ENCODE peak calls at places on chromosomes 13 and 19, in five cellular contexts. W is hepatocyte, N is mesenchymal stem cell, U is A549, M is H1. P is an unnamed sample.

GRCh38 chr13:80972857-80973478 is 632.0 kb upstream of the SPRY2 start:
- DNase-seq in W (no peak), N (no peak), U (no peak), M (no peak), P (no peak)

GRCh38 chr13:44786724-44787123 is 202.5 kb downstream of the NUFIP1 start:
- DNase-seq in W (no peak), N (no peak), U (no peak), M (no peak), P (no peak)

GRCh38 chr19:2540646-2541454 is 64.9 kb downstream of the GADD45B start:
- DNase-seq in W (peak; percentile 96), N (peak; percentile 98), U (peak; percentile 87), M (peak; percentile 96), P (peak; percentile 98)

GRCh38 chr13:113183450-113184129 is 24.9 kb downstream of the PCID2 start:
- DNase-seq in W (no peak), N (peak; percentile 33), U (no peak), M (no peak), P (no peak)

GRCh38 chr19:38247734-38248268 is 8.4 kb downstream of the PPP1R14A start:
- DNase-seq in W (no peak), N (no peak), U (no peak), M (no peak), P (peak; percentile 15)

GRCh38 chr13:66492479-66492878 is 737.7 kb downstream of the PCDH9 start:
- DNase-seq in W (peak; percentile 6), N (no peak), U (no peak), M (no peak), P (no peak)

GRCh38 chr13:90883592-90883991 is 463.9 kb upstream of the MIR17HG start:
- DNase-seq in W (no peak), N (no peak), U (no peak), M (no peak), P (no peak)

GRCh38 chr19:51002542-51003311 is 1.3 kb upstream of the KLK8 start:
- DNase-seq in W (peak; percentile 65), N (no peak), U (peak; percentile 94), M (peak; percentile 79), P (peak; percentile 62)

GRCh38 chr13:86108334-86108733 is 309.1 kb upstream of the SLITRK6 start:
- DNase-seq in W (no peak), N (no peak), U (no peak), M (no peak), P (no peak)

GRCh38 chr13:44955421-44955820 is 33.9 kb downstream of the NUFIP1 start:
- DNase-seq in W (no peak), N (no peak), U (no peak), M (no peak), P (no peak)

GRCh38 chr13:37748913-37749312 is 120.7 kb downstream of the TRPC4 start:
- DNase-seq in W (no peak), N (no peak), U (no peak), M (no peak), P (no peak)

GRCh38 chr13:31350560-31350959 is 150.8 kb downstream of the B3GLCT start:
- DNase-seq in W (no peak), N (no peak), U (no peak), M (no peak), P (no peak)

GRCh38 chr19:8158411-8159074 is 9.2 kb upstream of the FBN3 start:
- DNase-seq in W (peak; percentile 91), N (peak; percentile 77), U (peak; percentile 51), M (no peak), P (peak; percentile 83)

GRCh38 chr19:48752511-48753365 is at the start of gene FUT1:
- DNase-seq in W (peak; percentile 92), N (peak; percentile 39), U (no peak), M (peak; percentile 61), P (peak; percentile 82)

GRCh38 chr19:13382633-13382938 is 123.7 kb downstream of the CACNA1A start:
- DNase-seq in W (no peak), N (no peak), U (no peak), M (no peak), P (no peak)

GRCh38 chr13:111645598-111646463 is 325.4 kb downstream of the TEX29 start:
- DNase-seq in W (no peak), N (no peak), U (no peak), M (no peak), P (no peak)

DNA sequence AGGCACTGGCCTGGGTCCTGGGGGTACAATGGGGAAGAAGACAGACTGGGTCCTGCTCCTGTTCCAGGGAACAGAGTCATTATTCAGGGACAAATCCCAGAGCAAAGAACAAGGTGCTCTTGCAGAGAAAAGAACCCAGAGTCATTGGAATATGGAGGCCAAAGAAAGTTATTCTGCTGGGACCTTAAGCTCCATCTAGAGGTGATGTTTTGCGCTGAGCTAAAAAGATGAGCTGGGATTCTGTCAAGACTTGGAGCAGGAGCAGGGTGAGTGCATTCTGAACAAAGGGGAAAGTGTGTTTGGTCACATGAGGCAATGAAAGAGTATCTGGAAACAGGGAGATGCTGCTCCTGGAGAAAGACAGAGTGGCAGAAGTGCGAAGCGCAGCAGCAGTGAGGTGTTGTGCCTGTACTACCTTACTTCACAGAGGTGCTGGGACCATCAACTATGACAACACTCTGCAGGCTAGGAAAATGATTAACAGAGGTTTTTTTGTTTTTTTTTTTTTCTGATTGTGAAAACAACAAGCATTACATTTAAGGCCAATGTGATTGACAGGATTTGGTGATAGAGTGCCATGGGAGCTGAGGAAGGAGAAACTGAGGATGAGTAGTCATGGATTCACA is 95.3 kb upstream of the TNFSF11 start:
- DNase-seq in W (peak; percentile 32), N (peak; percentile 63), U (peak; percentile 2), M (no peak), P (peak; percentile 91)
- H3K4me3 ChIP-seq in W (no peak overlapping the region), N (no peak overlapping the region), U (no peak overlapping the region), M (no peak overlapping the region), P (no peak overlapping the region)

GRCh38 chr19:42475366-42475765 is 32.6 kb upstream of the CXCL17 start:
- DNase-seq in W (no peak), N (no peak), U (no peak), M (no peak), P (no peak)

GRCh38 chr19:42478765-42479307 is 36.1 kb upstream of the CXCL17 start:
- DNase-seq in W (no peak), N (no peak), U (no peak), M (no peak), P (no peak)

GRCh38 chr19:42477117-42477516 is 34.4 kb upstream of the CXCL17 start:
- DNase-seq in W (no peak), N (no peak), U (no peak), M (no peak), P (no peak)

GRCh38 chr19:42479736-42480135 is 37.0 kb upstream of the CXCL17 start:
- DNase-seq in W (no peak), N (no peak), U (no peak), M (no peak), P (no peak)

GRCh38 chr19:42477933-42478332 is 35.2 kb upstream of the CXCL17 start:
- DNase-seq in W (no peak), N (no peak), U (no peak), M (no peak), P (no peak)
- H3K4me1 ChIP-seq in W (peaks cover 7% of the 10 kb centered on the region), N (no peaks in the 10 kb centered on the region), U (peaks cover 16% of the 10 kb centered on the region), M (peaks cover 21% of the 10 kb centered on the region), P (no peaks in the 10 kb centered on the region)

GRCh38 chr19:18098891-18099622 is 1.5 kb downstream of the MAST3 start:
- DNase-seq in W (peak; percentile 44), N (no peak), U (no peak), M (no peak), P (peak; percentile 76)

GRCh38 chr19:18097993-18098890 is 664 bp downstream of the MAST3 start:
- DNase-seq in W (no peak), N (no peak), U (no peak), M (no peak), P (no peak)

GRCh38 chr19:18100710-18101109 is 3.1 kb downstream of the MAST3 start:
- DNase-seq in W (no peak), N (no peak), U (no peak), M (no peak), P (peak; percentile 88)

GRCh38 chr19:18101268-18101667 is 3.7 kb downstream of the MAST3 start:
- DNase-seq in W (no peak), N (no peak), U (no peak), M (no peak), P (peak; percentile 69)

GRCh38 chr19:18099623-18099995 is 2.0 kb downstream of the MAST3 start:
- DNase-seq in W (no peak), N (no peak), U (no peak), M (no peak), P (peak; percentile 79)
- H3K4me3 ChIP-seq in W (no peak overlapping the region), N (no peak overlapping the region), U (no peak overlapping the region), M (no peak overlapping the region), P (peak overlapping the region; percentile 7)

DNA sequence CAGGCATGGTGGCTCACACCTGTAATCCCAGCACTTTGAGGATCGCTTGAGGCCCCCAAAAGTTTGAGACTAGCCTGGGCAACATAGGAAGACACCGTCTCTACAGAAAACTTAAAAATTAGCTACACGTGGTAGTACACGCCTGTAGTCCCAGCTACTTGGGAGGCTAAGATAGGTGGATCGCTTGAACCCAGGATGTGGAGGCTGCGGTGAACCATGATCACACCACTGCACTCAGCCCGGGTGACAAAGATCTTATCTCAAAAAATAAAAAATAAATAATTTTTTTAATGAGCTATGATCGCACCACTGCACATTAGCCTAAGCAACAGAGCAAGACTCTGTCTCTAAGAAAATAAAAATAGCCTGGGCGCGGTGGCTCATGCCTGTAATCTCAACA is 6.6 kb downstream of the RCBTB2 start:
- DNase-seq in W (no peak), N (no peak), U (no peak), M (no peak), P (no peak)
- H3K4me1 ChIP-seq in W (no peaks in the 10 kb centered on the region), N (no peaks in the 10 kb centered on the region), U (no peaks in the 10 kb centered on the region), M (no peaks in the 10 kb centered on the region), P (no peaks in the 10 kb centered on the region)

DNA sequence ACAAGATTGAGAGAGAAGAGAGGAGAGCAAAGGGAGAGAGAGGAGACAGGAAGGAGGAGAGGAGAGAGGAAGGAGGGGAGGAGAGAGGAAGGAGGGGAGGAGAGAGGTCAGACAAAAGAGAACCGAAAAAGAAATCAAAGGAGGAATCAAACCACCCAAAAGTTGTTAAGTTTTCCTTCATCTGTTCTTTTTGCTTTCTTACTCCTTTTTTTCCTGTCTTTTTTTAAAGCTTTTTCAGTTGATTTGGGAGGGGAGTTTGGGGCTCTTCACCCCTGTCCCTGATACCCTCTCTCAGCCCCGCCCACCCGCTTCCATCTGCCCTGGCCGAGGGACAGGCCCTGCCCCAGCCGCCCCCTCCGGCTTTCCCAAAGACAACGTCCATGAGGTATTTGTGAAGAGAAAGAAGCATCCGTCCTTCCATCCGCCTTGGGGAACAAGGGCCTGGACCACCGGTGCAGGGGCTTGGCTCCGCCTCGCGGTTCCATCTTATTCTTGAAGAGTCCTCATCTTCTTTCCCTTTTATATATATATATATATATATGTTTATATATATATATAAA is 13.3 kb downstream of the ZNF574 start:
- DNase-seq in W (no peak), N (no peak), U (no peak), M (no peak), P (no peak)
- H3K4me3 ChIP-seq in W (no peak overlapping the region), N (peak overlapping the region; percentile 50), U (no peak overlapping the region), M (no peak overlapping the region), P (peak overlapping the region; percentile 53)

GRCh38 chr13:75362026-75362425 is 119.9 kb downstream of the TBC1D4 start:
- DNase-seq in W (no peak), N (no peak), U (no peak), M (no peak), P (no peak)
- H3K4me1 ChIP-seq in W (no peaks in the 10 kb centered on the region), N (peaks cover 5% of the 10 kb centered on the region), U (peaks cover 18% of the 10 kb centered on the region), M (peaks cover 2% of the 10 kb centered on the region), P (peaks cover 60% of the 10 kb centered on the region)

GRCh38 chr19:792361-792885 is 4.8 kb upstream of the PTBP1 start:
- DNase-seq in W (no peak), N (no peak), U (no peak), M (no peak), P (peak; percentile 79)
- H3K4me3 ChIP-seq in W (no peak overlapping the region), N (no peak overlapping the region), U (no peak overlapping the region), M (no peak overlapping the region), P (no peak overlapping the region)

P was measured in osteoblast.